ENCODE peak calls at places on chromosomes 2 and 18, in nine cellular contexts. W is activated naive CD8-positive, alpha-beta T cell treated with anti-CD3 and anti-CD28 coated beads, Interleukin-2, amount 50 U/mL, for 24 hours; S is caudate nucleus; D is fibroblast of the conjunctiva; I is GM03348; X is sigmoid colon; B is germinal center; E is astrocyte of the spinal cord; K is stimulated activated CD4-positive, alpha-beta T cell treated with anti-CD3 and anti-CD28 coated beads, Interleukin-15, amount 100 ng/mL, for 1 hour. R is an unnamed sample.

GRCh38 chr2:239388236-239389151 is 12.3 kb downstream of the HDAC4 start:
- DNase-seq in E (no peak), K (no peak), D (no peak), X (no peak), W (no peak), B (no peak), S (no peak), I (no peak), R (no peak)

GRCh38 chr2:237687666-237688065 is 60.3 kb downstream of the LRRFIP1 start:
- DNase-seq in X (peak; percentile 98), B (no peak), K (peak; percentile 73), D (peak; percentile 99), I (peak; percentile 92), S (no peak), W (peak; percentile 78), E (peak; percentile 98), R (peak; percentile 90)

GRCh38 chr2:240252191-240252871 is 111.9 kb upstream of the OTOS start:
- DNase-seq in B (no peak), X (peak; percentile 57), D (no peak), S (no peak), K (no peak), E (no peak), I (peak; percentile 1), W (no peak), R (no peak)

GRCh38 chr2:150438654-150439053 is 48.8 kb downstream of the RND3 start:
- DNase-seq in S (no peak), W (no peak), D (no peak), E (no peak), K (no peak), I (no peak), X (no peak), B (no peak), R (no peak)

GRCh38 chr2:216115224-216115582 is 6.1 kb downstream of the XRCC5 start:
- DNase-seq in S (no peak), I (no peak), K (no peak), X (no peak), W (no peak), E (no peak), B (no peak), D (no peak), R (no peak)

GRCh38 chr2:80527119-80527518 is 222.6 kb upstream of the LRRTM1 start:
- DNase-seq in S (no peak), D (no peak), W (no peak), I (no peak), B (no peak), X (no peak), K (no peak), E (no peak), R (no peak)

GRCh38 chr2:150882751-150883520 is 378.7 kb downstream of the RBM43 start:
- DNase-seq in E (no peak), B (no peak), K (no peak), I (no peak), X (no peak), S (no peak), W (no peak), D (no peak), R (no peak)

GRCh38 chr2:211611061-211611518 is 927.5 kb downstream of the ERBB4 start:
- DNase-seq in X (no peak), B (no peak), S (no peak), W (no peak), K (no peak), E (no peak), I (no peak), D (no peak), R (no peak)

GRCh38 chr2:88669371-88670214 is 21.9 kb upstream of the RPIA start:
- DNase-seq in B (peak; percentile 70), E (peak; percentile 27), S (no peak), K (no peak), D (no peak), I (peak; percentile 67), X (no peak), W (peak; percentile 20), R (no peak)

GRCh38 chr2:44937688-44938240 is 3.7 kb upstream of the SIX3 start:
- DNase-seq in W (peak; percentile 55), D (no peak), S (no peak), X (no peak), I (no peak), B (no peak), E (no peak), K (no peak), R (peak; percentile 41)

GRCh38 chr2:155350783-155351580 is 652.5 kb downstream of the KCNJ3 start:
- DNase-seq in I (no peak), E (no peak), X (no peak), W (no peak), S (no peak), B (no peak), D (no peak), K (no peak), R (no peak)

GRCh38 chr2:75565523-75566449 is 5.0 kb upstream of the EVA1A start:
- DNase-seq in X (no peak), S (no peak), E (no peak), W (no peak), I (peak; percentile 66), B (no peak), K (no peak), D (no peak), R (no peak)

GRCh38 chr18:9242987-9243386 is 91.6 kb upstream of the TWSG1 start:
- DNase-seq in W (no peak), X (no peak), B (peak; percentile 18), S (no peak), E (no peak), D (no peak), I (no peak), K (no peak), R (no peak)

GRCh38 chr2:22110244-22110651 is 986.5 kb downstream of the TDRD15 start:
- DNase-seq in E (no peak), K (no peak), S (no peak), B (no peak), W (no peak), D (no peak), I (no peak), X (no peak), R (no peak)

GRCh38 chr2:237432484-237433092 is 18.6 kb upstream of the COL6A3 start:
- DNase-seq in D (peak; percentile 44), B (no peak), X (no peak), I (peak; percentile 88), W (peak; percentile 90), E (peak; percentile 95), S (no peak), K (peak; percentile 65), R (no peak)

GRCh38 chr2:69785358-69785757 is 43.4 kb downstream of the ANXA4 start:
- DNase-seq in D (no peak), S (no peak), K (no peak), E (no peak), X (no peak), B (no peak), I (no peak), W (no peak), R (no peak)

R was measured in breast epithelium.